ENCODE peak calls at places on chromosome 11, in eight cellular contexts. S is endothelial cell of umbilical vein; F is T-helper 17 cell; U is heart right ventricle; G is CD4-positive, alpha-beta memory T cell; N is hepatocyte; K is psoas muscle; X is pancreas. H is an unnamed sample. For H3K9me3, the result is how much of the 10 kb centered on the place peaks cover.

GRCh38 chr11:28835790-28836189 is 727.6 kb downstream of the METTL15 start:
- DNase-seq in S (peak), F (no peak), U (no peak), G (no peak), N (peak), K (no peak), X (no peak), H (no peak)

GRCh38 chr11:20387262-20388095 is at the start of gene PRMT3:
- DNase-seq in S (peak), F (peak), U (peak), G (peak), N (peak), K (peak), X (peak), H (peak)

GRCh38 chr11:117579148-117579547 is 217.9 kb downstream of the DSCAML1 start:
- DNase-seq in S (no peak), F (no peak), U (no peak), G (no peak), N (no peak), K (no peak), X (no peak), H (no peak)

GRCh38 chr11:107612445-107612844 is 21.5 kb downstream of the ELMOD1 start:
- DNase-seq in S (no peak), F (no peak), U (no peak), G (no peak), N (no peak), K (no peak), X (no peak), H (no peak)

GRCh38 chr11:76408171-76408965 is 27.2 kb downstream of the GVQW3 start:
- DNase-seq in S (peak), F (no peak), U (no peak), G (no peak), N (no peak), K (no peak), X (no peak), H (no peak)

GRCh38 chr11:104467414-104467813 is 303.5 kb upstream of the PDGFD start:
- DNase-seq in S (no peak), F (no peak), U (no peak), G (no peak), N (no peak), K (no peak), X (no peak), H (no peak)

GRCh38 chr11:98940913-98941312 is 79.8 kb upstream of the CNTN5 start:
- DNase-seq in S (no peak), F (no peak), U (no peak), G (no peak), N (peak), K (no peak), X (no peak), H (no peak)

GRCh38 chr11:95925011-95925410 is 1.1 kb upstream of the MTMR2 start:
- DNase-seq in S (no peak), F (no peak), U (no peak), G (no peak), N (peak), K (no peak), X (no peak), H (no peak)

GRCh38 chr11:75328426-75329277 is 22.8 kb downstream of the ARRB1 start:
- DNase-seq in S (peak), F (no peak), U (peak), G (peak), N (peak), K (peak), X (peak), H (peak)

GRCh38 chr11:112355726-112356125 is 95.1 kb upstream of the PLET1 start:
- DNase-seq in S (no peak), F (no peak), U (no peak), G (no peak), N (peak), K (no peak), X (no peak), H (no peak)

GRCh38 chr11:94028436-94028835 is 7.3 kb downstream of the HEPHL1 start:
- DNase-seq in S (no peak), F (no peak), U (no peak), G (no peak), N (peak), K (no peak), X (no peak), H (no peak)

GRCh38 chr11:33307984-33308383 is 50.8 kb downstream of the HIPK3 start:
- DNase-seq in S (no peak), F (no peak), U (no peak), G (no peak), N (no peak), K (no peak), X (no peak), H (no peak)

GRCh38 chr11:29432719-29433325 is 584.0 kb downstream of the KCNA4 start:
- DNase-seq in S (peak), F (no peak), U (no peak), G (no peak), N (peak), K (no peak), X (no peak), H (no peak)

GRCh38 chr11:126624491-126624890 is 269.0 kb downstream of the ST3GAL4 start:
- DNase-seq in S (no peak), F (no peak), U (no peak), G (no peak), N (no peak), K (no peak), X (peak), H (no peak)

GRCh38 chr11:33135768-33136443 is 25.4 kb downstream of the CSTF3 start:
- DNase-seq in S (no peak), F (no peak), U (no peak), G (no peak), N (no peak), K (no peak), X (no peak), H (no peak)

GRCh38 chr11:100687032-100687629 is at the start of gene ARHGAP42:
- DNase-seq in S (peak), F (no peak), U (peak), G (no peak), N (peak), K (peak), X (peak), H (peak)

GRCh38 chr11:36312593-36312990 is 16.5 kb downstream of the PRR5L start:
- DNase-seq in S (no peak), F (no peak), U (no peak), G (no peak), N (peak), K (no peak), X (no peak), H (no peak)

GRCh38 chr11:72224587-72225410 is at the start of gene INPPL1:
- DNase-seq in S (no peak), F (no peak), U (peak), G (peak), N (peak), K (peak), X (peak), H (peak)

GRCh38 chr11:46216040-46216764 is 61.3 kb upstream of the CREB3L1 start:
- DNase-seq in S (no peak), F (no peak), U (no peak), G (no peak), N (no peak), K (no peak), X (no peak), H (no peak)

GRCh38 chr11:17760102-17761029 is 25.8 kb downstream of the KCNC1 start:
- DNase-seq in S (peak), F (no peak), U (peak), G (no peak), N (peak), K (peak), X (peak), H (peak)

GRCh38 chr11:5204787-5205186 is 4.3 kb upstream of the OR51V1 start:
- DNase-seq in S (peak), F (no peak), U (no peak), G (no peak), N (peak), K (no peak), X (no peak), H (no peak)

GRCh38 chr11:112013501-112014164 is 11.6 kb upstream of the DLAT start:
- DNase-seq in S (no peak), F (no peak), U (no peak), G (no peak), N (peak), K (no peak), X (no peak), H (no peak)

GRCh38 chr11:55793321-55793720 is 2.0 kb upstream of the OR5D14 start:
- DNase-seq in S (no peak), F (no peak), U (no peak), G (no peak), N (no peak), K (no peak), X (no peak), H (no peak)

GRCh38 chr11:75244052-75244814 is 3.7 kb downstream of the TPBGL start:
- DNase-seq in S (no peak), F (no peak), U (no peak), G (no peak), N (no peak), K (no peak), X (no peak), H (no peak)

GRCh38 chr11:82927264-82927880 is 25.8 kb downstream of the DDIAS start:
- DNase-seq in S (peak), F (no peak), U (peak), G (peak), N (peak), K (no peak), X (peak), H (no peak)

GRCh38 chr11:57001674-57002401 is 13.1 kb downstream of the OR5AK2 start:
- DNase-seq in S (peak), F (no peak), U (no peak), G (no peak), N (no peak), K (no peak), X (no peak), H (no peak)

GRCh38 chr11:57248780-57249383 is 11.8 kb upstream of the APLNR start:
- DNase-seq in S (peak), F (no peak), U (peak), G (no peak), N (peak), K (peak), X (peak), H (peak)

GRCh38 chr11:1640076-1640946 is 10.7 kb downstream of the KRTAP5-5 start:
- DNase-seq in S (no peak), F (no peak), U (no peak), G (peak), N (peak), K (no peak), X (peak), H (no peak)

GRCh38 chr11:67302571-67303131 is 679 bp upstream of the SSH3 start:
- DNase-seq in S (no peak), F (no peak), U (no peak), G (no peak), N (peak), K (peak), X (no peak), H (no peak)

GRCh38 chr11:76243157-76243556 is 36.9 kb upstream of the WNT11 start:
- DNase-seq in S (no peak), F (no peak), U (no peak), G (no peak), N (no peak), K (no peak), X (no peak), H (no peak)

GRCh38 chr11:57321388-57321995 is 3.3 kb downstream of the TNKS1BP1 start:
- DNase-seq in S (no peak), F (no peak), U (no peak), G (no peak), N (peak), K (peak), X (peak), H (no peak)

GRCh38 chr11:59011672-59012071 is 72.4 kb downstream of the GLYATL1 start:
- DNase-seq in S (no peak), F (no peak), U (no peak), G (no peak), N (no peak), K (no peak), X (no peak), H (no peak)

GRCh38 chr11:43735931-43736330 is 55.4 kb downstream of the HSD17B12 start:
- DNase-seq in S (no peak), F (no peak), U (no peak), G (no peak), N (no peak), K (no peak), X (no peak), H (no peak)

GRCh38 chr11:117825538-117826359 is 1.2 kb upstream of the FXYD2 start:
- DNase-seq in S (no peak), F (no peak), U (no peak), G (no peak), N (no peak), K (no peak), X (peak), H (no peak)

GRCh38 chr11:114774599-114775365 is 96.5 kb downstream of the NXPE2 start:
- DNase-seq in S (peak), F (no peak), U (peak), G (no peak), N (peak), K (peak), X (peak), H (no peak)

GRCh38 chr11:44564198-44564597 is 1.3 kb upstream of the CD82 start:
- DNase-seq in S (no peak), F (no peak), U (peak), G (no peak), N (peak), K (no peak), X (peak), H (no peak)

GRCh38 chr11:85809191-85809590 is 1.8 kb downstream of the SYTL2 start:
- DNase-seq in S (no peak), F (no peak), U (no peak), G (peak), N (no peak), K (no peak), X (no peak), H (no peak)

GRCh38 chr11:113313601-113314000 is 782 bp upstream of the TTC12 start:
- DNase-seq in S (no peak), F (no peak), U (no peak), G (no peak), N (no peak), K (no peak), X (no peak), H (no peak)

GRCh38 chr11:120343429-120343828 is 7.2 kb downstream of the ARHGEF12 start:
- DNase-seq in S (no peak), F (no peak), U (peak), G (no peak), N (no peak), K (no peak), X (no peak), H (no peak)

GRCh38 chr11:10876168-10876567 is 18.3 kb upstream of the ZBED5 start:
- DNase-seq in S (no peak), F (no peak), U (no peak), G (no peak), N (no peak), K (no peak), X (no peak), H (no peak)
- H3K9me3 ChIP-seq in S (under half), F (under half), U (under half), G (under half), N (under half), K (under half), X (under half), H (under half)

GRCh38 chr11:65621460-65621859 is 5.9 kb downstream of the PCNX3 start:
- DNase-seq in S (no peak), F (no peak), U (no peak), G (no peak), N (no peak), K (no peak), X (no peak), H (no peak)

GRCh38 chr11:65618763-65619162 is 3.2 kb downstream of the PCNX3 start:
- DNase-seq in S (no peak), F (no peak), U (no peak), G (no peak), N (no peak), K (no peak), X (no peak), H (no peak)

GRCh38 chr11:65620666-65621065 is 5.1 kb downstream of the PCNX3 start:
- DNase-seq in S (no peak), F (no peak), U (no peak), G (no peak), N (no peak), K (no peak), X (no peak), H (no peak)

GRCh38 chr11:65617990-65618751 is 2.6 kb downstream of the PCNX3 start:
- DNase-seq in S (no peak), F (no peak), U (no peak), G (no peak), N (no peak), K (no peak), X (no peak), H (no peak)

GRCh38 chr11:65619281-65619928 is 3.8 kb downstream of the PCNX3 start:
- DNase-seq in S (no peak), F (no peak), U (no peak), G (no peak), N (no peak), K (no peak), X (no peak), H (no peak)
- H3K9me3 ChIP-seq in S (under half), F (under half), U (under half), G (under half), N (under half), K (under half), X (under half), H (under half)

DNA sequence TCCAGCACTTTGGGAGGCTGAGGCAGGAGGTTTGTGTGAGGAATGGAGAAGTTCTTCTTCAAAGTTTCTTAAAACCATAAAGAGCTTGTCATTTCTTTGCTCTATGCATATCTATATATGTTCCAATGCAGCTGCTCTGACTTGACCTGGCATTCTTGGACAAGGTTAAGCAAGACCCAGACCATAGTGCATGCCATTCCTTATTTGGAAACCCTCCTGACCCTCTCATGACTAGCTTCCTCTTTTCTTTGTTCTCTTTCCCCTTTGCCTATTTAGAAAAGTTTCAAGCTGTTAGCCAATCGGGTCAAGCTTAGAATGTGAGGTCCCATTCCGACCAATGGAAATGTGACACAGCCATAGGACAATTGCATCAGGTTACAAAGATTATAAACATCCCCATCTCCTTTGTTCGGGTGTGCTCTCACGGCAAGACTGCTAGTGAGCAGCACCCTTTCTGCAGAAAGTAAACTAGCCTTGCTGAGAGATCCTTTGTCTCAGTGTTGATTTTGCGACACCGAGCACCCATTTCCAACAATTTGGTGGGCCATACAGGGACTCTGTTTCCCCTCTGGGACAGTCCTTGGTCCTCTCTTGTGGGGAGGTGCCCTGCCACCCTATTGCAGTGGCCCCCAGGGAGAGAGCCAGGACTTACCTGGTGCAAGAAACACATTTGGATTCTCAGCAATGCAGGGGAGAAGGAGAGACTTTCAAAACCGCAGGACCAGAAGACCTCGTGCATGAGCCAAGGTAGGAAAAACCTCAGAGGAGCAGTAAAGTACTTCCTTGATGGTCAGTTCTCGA is 39.9 kb upstream of the ANO1 start:
- DNase-seq in S (no peak), F (no peak), U (no peak), G (no peak), N (no peak), K (no peak), X (no peak), H (no peak)
- H3K9me3 ChIP-seq in S (under half), F (under half), U (under half), G (under half), N (under half), K (under half), X (under half), H (under half)

GRCh38 chr11:12402691-12403120 is 25.3 kb downstream of the PARVA start:
- DNase-seq in S (no peak), F (no peak), U (no peak), G (no peak), N (no peak), K (no peak), X (no peak), H (no peak)
- H3K9me3 ChIP-seq in S (under half), F (under half), U (under half), G (under half), N (under half), K (under half), X (under half), H (under half)

GRCh38 chr11:2655320-2655719 is 44.5 kb downstream of the KCNQ1OT1 start:
- DNase-seq in S (no peak), F (no peak), U (no peak), G (no peak), N (no peak), K (no peak), X (no peak), H (no peak)
- H3K9me3 ChIP-seq in S (under half), F (under half), U (under half), G (under half), N (under half), K (under half), X (under half), H (half or more)